ENCODE peak calls at places on chromosome 1, in six cellular contexts. C is OCI-LY7, Q is GM23338, T is SK-N-SH, L is MM.1S, S is HCT116. K is an unnamed sample. For H3K9me2, the result is how much of the 10 kb centered on the place peaks cover.

GRCh38 chr1:78075621-78076020 is 29.9 kb downstream of the GIPC2 start:
- DNase-seq in C (no peak), Q (no peak), T (no peak), L (no peak), S (no peak), K (peak)

GRCh38 chr1:25586181-25586588 is 30.4 kb upstream of the MAN1C1 start:
- DNase-seq in C (no peak), Q (peak), T (no peak), L (no peak), S (no peak), K (no peak)

GRCh38 chr1:24805534-24806301 is 60.5 kb downstream of the CLIC4 start:
- DNase-seq in C (no peak), Q (no peak), T (no peak), L (no peak), S (no peak), K (peak)

GRCh38 chr1:209587778-209588177 is 4.3 kb downstream of the CAMK1G start:
- DNase-seq in C (no peak), Q (no peak), T (no peak), L (no peak), S (no peak), K (peak)

GRCh38 chr1:239008568-239008967 is 377.8 kb upstream of the CHRM3 start:
- DNase-seq in C (no peak), Q (no peak), T (no peak), L (no peak), S (no peak), K (no peak)

GRCh38 chr1:206472454-206472853 is 2.2 kb downstream of the IKBKE start:
- DNase-seq in C (peak), Q (peak), T (peak), L (no peak), S (no peak), K (peak)

GRCh38 chr1:94094466-94095111 is 26.4 kb downstream of the ABCA4 start:
- DNase-seq in C (no peak), Q (no peak), T (no peak), L (no peak), S (no peak), K (peak)

GRCh38 chr1:198245379-198245778 is 88.6 kb downstream of the NEK7 start:
- DNase-seq in C (no peak), Q (no peak), T (no peak), L (no peak), S (no peak), K (peak)

GRCh38 chr1:186620951-186621350 is 59.3 kb downstream of the PTGS2 start:
- DNase-seq in C (no peak), Q (no peak), T (no peak), L (peak), S (no peak), K (peak)

GRCh38 chr1:203835476-203835875 is 25.9 kb upstream of the SNRPE start:
- DNase-seq in C (no peak), Q (no peak), T (no peak), L (no peak), S (no peak), K (no peak)

GRCh38 chr1:209607102-209607794 is 23.7 kb downstream of the CAMK1G start:
- DNase-seq in C (no peak), Q (no peak), T (no peak), L (no peak), S (no peak), K (peak)

GRCh38 chr1:56330400-56331026 is 248.8 kb downstream of the PLPP3 start:
- DNase-seq in C (no peak), Q (no peak), T (no peak), L (peak), S (no peak), K (peak)

GRCh38 chr1:203593723-203594122 is 32.9 kb upstream of the ATP2B4 start:
- DNase-seq in C (peak), Q (peak), T (no peak), L (peak), S (peak), K (peak)

GRCh38 chr1:161480381-161481035 is 24.7 kb upstream of the FCGR2A start:
- DNase-seq in C (no peak), Q (no peak), T (no peak), L (no peak), S (no peak), K (no peak)

GRCh38 chr1:58773406-58773840 is 10.4 kb downstream of the JUN start:
- DNase-seq in C (peak), Q (no peak), T (no peak), L (peak), S (no peak), K (peak)

GRCh38 chr1:28926629-28927441 is 12.5 kb downstream of the EPB41 start:
- DNase-seq in C (peak), Q (peak), T (no peak), L (peak), S (no peak), K (no peak)

GRCh38 chr1:58909162-58909560 is 125.3 kb upstream of the JUN start:
- DNase-seq in C (no peak), Q (no peak), T (no peak), L (no peak), S (no peak), K (peak)

GRCh38 chr1:205739348-205740160 is 10.4 kb downstream of the NUCKS1 start:
- DNase-seq in C (no peak), Q (no peak), T (no peak), L (no peak), S (no peak), K (peak)

GRCh38 chr1:18542351-18542750 is 61.6 kb downstream of the KLHDC7A start:
- DNase-seq in C (no peak), Q (peak), T (no peak), L (no peak), S (no peak), K (no peak)
- H3K9me2 ChIP-seq in C (under half), Q (under half), T (under half), L (under half), S (under half), K (under half)

GRCh38 chr1:213619026-213619425 is 368.7 kb upstream of the PROX1 start:
- DNase-seq in C (no peak), Q (no peak), T (no peak), L (no peak), S (no peak), K (no peak)
- H3K9me2 ChIP-seq in C (under half), Q (under half), T (under half), L (under half), S (under half), K (under half)

GRCh38 chr1:170986901-170987300 is 51.6 kb downstream of the MROH9 start:
- DNase-seq in C (no peak), Q (no peak), T (no peak), L (no peak), S (no peak), K (no peak)
- H3K9me2 ChIP-seq in C (under half), Q (under half), T (under half), L (under half), S (under half), K (under half)

GRCh38 chr1:228497206-228497605 is 10.0 kb downstream of the RNF187 start:
- DNase-seq in C (no peak), Q (no peak), T (no peak), L (no peak), S (no peak), K (no peak)

GRCh38 chr1:228497817-228498216 is 10.6 kb downstream of the RNF187 start:
- DNase-seq in C (no peak), Q (no peak), T (no peak), L (no peak), S (no peak), K (no peak)

GRCh38 chr1:228502522-228502921 is 15.3 kb downstream of the RNF187 start:
- DNase-seq in C (no peak), Q (no peak), T (no peak), L (no peak), S (no peak), K (no peak)

GRCh38 chr1:228500143-228500736 is 13.1 kb downstream of the RNF187 start:
- DNase-seq in C (peak), Q (no peak), T (no peak), L (no peak), S (no peak), K (peak)

GRCh38 chr1:228500901-228501871 is 14.0 kb downstream of the RNF187 start:
- DNase-seq in C (peak), Q (peak), T (peak), L (peak), S (peak), K (peak)
- H3K9me2 ChIP-seq in C (under half), Q (under half), T (under half), L (under half), S (under half), K (under half)

GRCh38 chr1:235722858-235723257 is 73.3 kb upstream of the GNG4 start:
- DNase-seq in C (no peak), Q (no peak), T (no peak), L (no peak), S (no peak), K (no peak)

GRCh38 chr1:235720544-235720943 is 71.0 kb upstream of the GNG4 start:
- DNase-seq in C (no peak), Q (no peak), T (no peak), L (no peak), S (no peak), K (peak)

GRCh38 chr1:235725493-235725892 is 75.9 kb upstream of the GNG4 start:
- DNase-seq in C (no peak), Q (peak), T (no peak), L (no peak), S (no peak), K (peak)

GRCh38 chr1:235724716-235725115 is 75.1 kb upstream of the GNG4 start:
- DNase-seq in C (no peak), Q (no peak), T (no peak), L (no peak), S (no peak), K (no peak)

GRCh38 chr1:235721982-235722381 is 72.4 kb upstream of the GNG4 start:
- DNase-seq in C (no peak), Q (no peak), T (no peak), L (no peak), S (no peak), K (no peak)
- H3K9me2 ChIP-seq in C (under half), Q (under half), T (under half), L (under half), S (under half), K (under half)

K was measured in GM23248.